ENCODE peak calls at places on chromosomes 1 and 21, in six cellular contexts. A is SK-N-SH, R is HCT116, P is K562, I is HepG2, G is GM12878. V is an unnamed sample.

GRCh38 chr1:173868266-173869107 is at the start of gene ZBTB37:
- DNase-seq in A (peak), R (peak), P (peak), I (peak), G (no peak), V (peak)

GRCh38 chr1:17433261-17433660 is 6.2 kb downstream of the RCC2 start:
- DNase-seq in A (no peak), R (no peak), P (no peak), I (no peak), G (no peak), V (no peak)

GRCh38 chr1:160251687-160252526 is 10.4 kb downstream of the DCAF8 start:
- DNase-seq in A (peak), R (peak), P (peak), I (peak), G (peak), V (peak)

GRCh38 chr21:16770279-16770678 is 742.6 kb upstream of the CXADR start:
- DNase-seq in A (no peak), R (no peak), P (no peak), I (no peak), G (no peak), V (no peak)

GRCh38 chr1:21468597-21468996 is 28.7 kb downstream of the NBPF3 start:
- DNase-seq in A (no peak), R (no peak), P (peak), I (no peak), G (no peak), V (peak)

GRCh38 chr1:115880981-115881672 is 40.2 kb upstream of the NHLH2 start:
- DNase-seq in A (no peak), R (no peak), P (no peak), I (no peak), G (no peak), V (no peak)

GRCh38 chr21:19353271-19353670 is 949.7 kb upstream of the TMPRSS15 start:
- DNase-seq in A (no peak), R (no peak), P (no peak), I (no peak), G (no peak), V (peak)

GRCh38 chr21:15809818-15810217 is 80.0 kb downstream of the USP25 start:
- DNase-seq in A (no peak), R (no peak), P (no peak), I (no peak), G (no peak), V (no peak)

GRCh38 chr1:206725053-206725963 is 40.6 kb downstream of the MAPKAPK2 start:
- DNase-seq in A (peak), R (peak), P (peak), I (peak), G (no peak), V (peak)

GRCh38 chr1:65469889-65470340 is 49.4 kb downstream of the LEPR start:
- DNase-seq in A (peak), R (no peak), P (peak), I (peak), G (no peak), V (no peak)

GRCh38 chr1:5562331-5562730 is 429.9 kb downstream of the NPHP4 start:
- DNase-seq in A (no peak), R (no peak), P (no peak), I (no peak), G (no peak), V (no peak)

GRCh38 chr1:76950306-76950705 is 83.0 kb downstream of the ST6GALNAC5 start:
- DNase-seq in A (no peak), R (no peak), P (no peak), I (no peak), G (no peak), V (no peak)

GRCh38 chr1:172545349-172546004 is 12.5 kb downstream of the SUCO start:
- DNase-seq in A (no peak), R (no peak), P (no peak), I (no peak), G (peak), V (no peak)

GRCh38 chr1:110605901-110606783 is at the start of gene KCNA2:
- DNase-seq in A (peak), R (no peak), P (no peak), I (no peak), G (no peak), V (peak)

GRCh38 chr21:15943009-15943666 is 213.4 kb downstream of the USP25 start:
- DNase-seq in A (no peak), R (no peak), P (no peak), I (peak), G (no peak), V (no peak)

GRCh38 chr1:101190441-101190840 is 46.4 kb upstream of the S1PR1 start:
- DNase-seq in A (no peak), R (no peak), P (no peak), I (no peak), G (no peak), V (no peak)
- H2AFZ ChIP-seq in A (no peak), R (no peak), P (no peak), I (no peak), G (no peak), V (peak)

DNA sequence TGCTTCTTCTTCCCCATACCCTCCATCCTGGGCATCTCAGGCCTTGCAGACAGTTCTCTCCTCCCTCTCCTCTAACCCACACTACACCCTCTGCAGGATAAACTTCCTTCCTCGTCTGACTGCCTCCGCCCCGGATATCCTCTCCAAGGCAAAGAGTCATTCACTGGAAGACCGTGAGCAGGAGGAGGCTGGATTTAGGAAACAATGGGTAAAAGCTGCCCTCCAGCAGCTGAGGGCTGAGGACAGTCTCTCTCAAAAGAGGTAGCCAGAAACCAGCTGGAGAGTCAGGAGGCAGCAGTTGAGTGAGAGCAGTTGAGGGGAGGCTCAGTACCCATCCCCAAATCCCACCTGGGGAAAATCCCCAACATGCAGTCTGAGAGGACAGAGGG is 1.4 kb downstream of the CSRP1 start:
- DNase-seq in A (no peak), R (no peak), P (no peak), I (no peak), G (no peak), V (no peak)
- H3K4me2 ChIP-seq in A (peak), R (peak), P (no peak), I (peak), G (peak), V (no peak)

DNA sequence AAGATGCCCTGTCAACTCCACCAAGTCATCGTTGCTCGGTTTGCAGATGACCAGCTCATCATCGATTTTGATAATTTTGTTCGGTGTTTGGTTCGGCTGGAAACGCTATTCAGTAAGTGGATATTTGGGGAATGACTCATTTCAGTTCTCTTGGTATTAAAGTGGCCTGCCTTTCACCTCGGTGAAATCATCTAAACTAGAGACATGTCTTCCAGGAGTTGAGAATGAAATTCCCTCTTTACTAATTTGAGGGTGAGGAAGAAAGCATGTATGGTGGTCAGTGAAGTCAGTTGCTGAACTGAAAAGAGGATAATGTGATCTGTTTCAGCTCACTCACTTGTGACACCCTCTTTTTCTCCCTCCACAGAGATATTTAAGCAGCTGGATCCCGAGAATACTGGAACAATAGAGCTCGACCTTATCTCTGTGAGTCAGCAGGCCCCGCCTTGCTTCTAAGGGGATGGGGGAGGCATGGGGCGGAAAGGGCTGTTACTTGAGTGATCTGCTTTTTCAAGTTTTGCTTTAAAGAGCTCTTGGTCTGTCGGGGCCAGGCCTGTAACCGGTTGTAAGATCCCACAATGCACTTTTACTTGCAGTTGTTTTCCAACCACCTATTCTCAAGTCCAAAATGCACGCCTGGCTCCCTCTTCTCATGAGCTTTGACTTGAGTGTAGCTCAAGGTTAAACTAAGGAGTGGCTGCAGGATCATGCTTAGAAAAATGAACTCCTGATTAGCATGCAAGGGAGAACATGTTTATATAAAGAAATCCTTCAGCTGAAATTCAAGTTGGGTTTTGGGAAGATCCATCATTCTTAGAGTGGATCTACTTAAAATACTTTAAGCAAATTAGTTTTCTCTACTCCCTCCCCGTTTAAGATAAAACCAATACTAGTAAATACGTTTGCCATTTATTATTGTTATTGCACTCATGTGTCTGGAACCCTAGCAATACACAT is 59.8 kb downstream of the CAPN2 start:
- DNase-seq in A (no peak), R (peak), P (peak), I (no peak), G (no peak), V (peak)
- TF ChIP-seq REST in A (no peak), R (no peak), P (peak), I (no peak), G (no peak), V (no peak)

DNA sequence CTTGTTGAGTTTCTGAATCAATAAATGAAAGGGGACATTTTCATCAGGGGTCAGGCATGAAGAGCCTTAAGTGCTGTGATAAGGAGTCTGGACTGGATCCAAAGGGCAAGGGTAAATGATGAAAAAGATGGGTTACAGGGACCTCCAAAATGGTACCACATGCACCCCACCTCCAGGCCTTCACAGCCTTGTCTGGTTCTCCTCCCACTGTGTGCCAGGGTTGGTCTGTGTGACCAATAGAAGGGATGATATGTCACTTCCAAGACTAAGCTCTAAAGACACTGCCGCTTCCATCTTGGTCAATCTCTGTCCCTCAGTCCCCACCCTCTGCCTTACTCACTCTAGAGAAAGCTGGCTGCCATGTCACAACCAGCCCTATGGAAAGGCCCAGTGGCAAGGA is 140.6 kb downstream of the ZNF281 start:
- DNase-seq in A (no peak), R (no peak), P (no peak), I (no peak), G (no peak), V (no peak)
- H2AFZ ChIP-seq in A (no peak), R (no peak), P (no peak), I (no peak), G (no peak), V (no peak)

DNA sequence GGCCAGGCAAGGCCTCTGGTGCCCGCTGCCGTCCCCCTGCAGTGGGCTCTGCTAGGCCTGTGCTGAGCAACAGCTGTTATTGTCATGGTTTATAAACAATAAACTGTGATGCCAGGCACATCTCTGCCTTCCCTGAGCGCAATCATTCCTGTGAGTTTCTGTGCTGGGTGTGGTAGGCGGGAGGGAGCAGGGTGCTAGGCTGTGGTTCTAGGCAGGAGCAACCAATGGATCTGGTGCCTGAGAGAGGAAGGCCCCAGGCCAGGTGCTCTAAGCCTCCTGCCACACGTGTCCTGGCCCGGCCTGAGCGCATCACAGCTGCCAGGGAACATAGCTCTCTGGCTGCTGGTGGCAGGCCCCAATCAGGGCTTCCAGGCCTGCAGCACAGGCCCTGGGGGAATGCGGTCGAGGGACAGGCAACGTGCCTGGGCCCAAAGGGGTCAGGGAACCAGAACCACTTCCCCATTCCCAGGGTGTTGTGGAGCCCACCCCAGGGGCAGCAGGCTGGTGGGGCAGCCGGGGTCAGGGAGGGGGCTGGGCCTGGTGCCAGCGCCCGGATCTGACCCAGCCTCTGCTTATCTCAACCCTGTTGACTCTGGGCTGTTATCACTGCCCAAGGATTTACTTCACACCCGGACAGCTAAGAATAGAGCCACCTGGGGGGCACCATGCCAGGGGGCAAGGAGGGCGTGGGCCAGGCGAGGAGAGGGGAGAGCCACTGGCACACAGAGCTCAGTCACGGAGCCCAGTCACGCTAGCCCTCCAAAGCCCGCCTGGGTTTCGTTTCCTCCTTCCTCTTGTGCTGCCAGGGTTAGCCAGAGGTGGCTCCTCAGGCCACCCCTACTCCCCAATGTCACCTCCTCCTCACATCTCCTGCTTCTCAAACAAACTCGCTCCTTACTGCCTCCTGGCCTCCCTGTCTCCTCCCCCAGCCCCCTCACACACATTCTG is 11.5 kb downstream of the TRIM46 start:
- DNase-seq in A (peak), R (no peak), P (no peak), I (no peak), G (peak), V (peak)
- H3K4me2 ChIP-seq in A (no peak), R (no peak), P (no peak), I (peak), G (peak), V (peak)

GRCh38 chr1:244836135-244836521 is 670 bp downstream of the COX20 start:
- DNase-seq in A (peak), R (no peak), P (peak), I (peak), G (no peak), V (peak)

GRCh38 chr1:244835276-244836134 is at the start of gene COX20:
- DNase-seq in A (peak), R (peak), P (peak), I (peak), G (peak), V (peak)

GRCh38 chr1:244833734-244834595 is 1.5 kb upstream of the COX20 start:
- DNase-seq in A (peak), R (peak), P (peak), I (peak), G (no peak), V (peak)

GRCh38 chr1:244836598-244836997 is 1.1 kb downstream of the COX20 start:
- DNase-seq in A (no peak), R (no peak), P (no peak), I (no peak), G (no peak), V (no peak)

GRCh38 chr1:244834596-244835275 is 722 bp upstream of the COX20 start:
- DNase-seq in A (peak), R (peak), P (peak), I (peak), G (peak), V (peak)
- TF ChIP-seq REST in A (no peak), R (no peak), P (no peak), I (peak), G (no peak), V (no peak)

DNA sequence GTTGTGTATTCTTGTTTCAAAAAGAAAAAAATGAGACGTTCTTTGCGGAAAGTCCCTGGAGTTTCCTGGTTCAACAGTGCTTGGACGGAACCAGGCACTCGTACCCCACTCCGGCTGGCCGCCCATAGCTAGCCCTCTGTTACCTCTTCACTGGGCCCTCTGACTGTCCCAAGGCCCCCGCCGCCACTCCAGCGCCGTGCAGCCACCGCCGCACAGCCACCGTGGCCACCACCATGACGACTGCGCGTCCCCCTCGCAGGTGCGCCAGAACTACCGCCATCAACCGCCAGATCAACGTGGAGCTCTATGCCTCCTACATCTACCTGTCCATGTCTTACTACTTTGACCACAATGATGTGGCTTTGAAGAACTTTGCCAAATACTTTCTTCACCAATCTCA is 9.6 kb downstream of the SNIP1 start:
- DNase-seq in A (no peak), R (no peak), P (no peak), I (no peak), G (no peak), V (no peak)
- H2AFZ ChIP-seq in A (no peak), R (no peak), P (no peak), I (no peak), G (no peak), V (no peak)

DNA sequence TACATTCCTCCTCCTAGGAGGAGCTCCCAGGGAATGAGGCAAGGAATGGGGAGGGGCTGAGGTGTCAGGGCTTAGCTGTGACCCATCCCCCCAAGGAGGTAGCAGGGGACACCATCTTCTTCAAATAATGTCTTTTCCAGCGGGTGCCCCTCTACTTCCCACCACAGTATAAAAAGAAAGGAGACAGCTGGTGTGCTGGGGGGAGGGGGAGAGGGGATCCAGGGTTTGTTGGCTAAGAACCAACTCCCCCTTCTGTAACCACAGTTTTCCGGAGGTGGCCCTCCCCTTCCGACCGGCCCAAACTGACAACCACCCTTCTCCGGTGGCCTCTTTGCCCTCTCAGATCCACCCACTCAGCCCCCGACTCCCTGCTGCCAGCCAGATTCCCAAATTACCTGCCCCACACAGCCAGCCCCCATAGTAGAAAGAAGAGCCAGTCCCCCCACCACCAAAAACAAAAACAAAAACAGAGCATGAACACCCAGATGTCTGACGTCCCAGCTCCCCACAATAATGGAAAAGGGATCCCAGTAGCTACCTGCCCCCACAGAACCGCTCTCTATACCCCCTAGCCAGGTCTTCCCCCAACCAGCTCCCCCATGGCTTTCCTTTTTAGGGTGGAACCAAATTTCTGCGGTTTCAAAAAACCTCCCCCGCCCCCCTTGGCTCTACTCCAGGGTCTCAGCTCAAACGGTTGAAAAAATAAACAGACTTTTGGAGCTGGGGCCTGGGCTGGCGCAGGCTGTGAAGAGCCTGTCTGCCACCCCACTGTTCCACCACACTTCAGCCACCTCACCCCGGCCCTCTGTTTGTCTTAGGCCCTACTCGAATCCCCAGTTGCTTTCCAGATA is 2.1 kb downstream of the ARHGEF2 start:
- DNase-seq in A (peak), R (no peak), P (peak), I (no peak), G (no peak), V (peak)
- H3K4me2 ChIP-seq in A (peak), R (peak), P (peak), I (peak), G (peak), V (peak)